ENCODE peak calls at places on chromosome 3, in eight cellular contexts. J, G, L, O, U, R, H and B are unnamed samples.
A peak's percentile ranks its signal among the peaks of the same experiment; 100 is the strongest.

GRCh38 chr3:35492846-35493245 is 146.5 kb upstream of the ARPP21 start:
- DNase-seq in J (no peak), G (no peak), L (no peak), O (no peak), U (no peak), R (no peak), H (no peak), B (no peak)

GRCh38 chr3:110711130-110711832 is 360.3 kb upstream of the NECTIN3 start:
- DNase-seq in J (no peak), G (no peak), L (no peak), O (no peak), U (no peak), R (no peak), H (no peak), B (no peak)

GRCh38 chr3:89098964-89099585 is 8.3 kb upstream of the EPHA3 start:
- DNase-seq in J (peak; percentile 59), G (peak; percentile 28), L (peak; percentile 49), O (peak; percentile 70), U (no peak), R (no peak), H (peak; percentile 56), B (no peak)

GRCh38 chr3:188220097-188220788 is 66.3 kb downstream of the LPP start:
- DNase-seq in J (no peak), G (no peak), L (no peak), O (no peak), U (no peak), R (peak; percentile 47), H (peak; percentile 73), B (no peak)

GRCh38 chr3:197183582-197183981 is 114.8 kb downstream of the DLG1 start:
- DNase-seq in J (no peak), G (no peak), L (no peak), O (no peak), U (no peak), R (no peak), H (no peak), B (no peak)

GRCh38 chr3:63364495-63364894 is 86.4 kb downstream of the SYNPR start:
- DNase-seq in J (no peak), G (no peak), L (no peak), O (no peak), U (no peak), R (no peak), H (peak; percentile 42), B (peak; percentile 43)

GRCh38 chr3:73141531-73141930 is 80.1 kb downstream of the EBLN2 start:
- DNase-seq in J (no peak), G (peak; percentile 73), L (no peak), O (no peak), U (no peak), R (peak; percentile 67), H (no peak), B (no peak)

GRCh38 chr3:12629560-12629959 is 34.4 kb downstream of the RAF1 start:
- DNase-seq in J (no peak), G (peak; percentile 68), L (no peak), O (no peak), U (peak; percentile 42), R (no peak), H (peak; percentile 59), B (no peak)

GRCh38 chr3:14772533-14773138 is 46.1 kb upstream of the FGD5 start:
- DNase-seq in J (no peak), G (no peak), L (no peak), O (peak; percentile 40), U (no peak), R (peak; percentile 6), H (no peak), B (no peak)

GRCh38 chr3:34534013-34534412 is 735.6 kb downstream of the PDCD6IP start:
- DNase-seq in J (no peak), G (no peak), L (no peak), O (no peak), U (no peak), R (no peak), H (no peak), B (no peak)

GRCh38 chr3:56290376-56290775 is 177.9 kb downstream of the ERC2 start:
- DNase-seq in J (no peak), G (no peak), L (no peak), O (no peak), U (no peak), R (no peak), H (no peak), B (no peak)